ENCODE peak calls at places on chromosomes 2 and 18, in eight cellular contexts. N is kidney glomerular epithelial cell, B is A549, Q is NCI-H774, A is OCI-LY7, W is endothelial cell of umbilical vein, G is heart right ventricle, S is fibroblast of mammary gland. U is an unnamed sample.

GRCh38 chr2:209387389-209387788 is 36.5 kb upstream of the MAP2 start:
- DNase-seq in N (no peak), B (no peak), Q (no peak), A (no peak), W (no peak), G (no peak), S (no peak), U (no peak)

GRCh38 chr2:206918258-206918657 is 21.1 kb upstream of the CPO start:
- DNase-seq in N (no peak), B (no peak), Q (no peak), A (no peak), W (no peak), G (no peak), S (no peak), U (no peak)

GRCh38 chr2:176959614-176960013 is 253.0 kb upstream of the HNRNPA3 start:
- DNase-seq in N (no peak), B (no peak), Q (no peak), A (no peak), W (no peak), G (no peak), S (no peak), U (no peak)

GRCh38 chr2:234494361-234495075 is 2.4 kb downstream of the ARL4C start:
- DNase-seq in N (peak; percentile 29), B (peak; percentile 58), Q (peak; percentile 59), A (peak; percentile 55), W (peak; percentile 46), G (no peak), S (no peak), U (no peak)

GRCh38 chr2:17892726-17893534 is 14.5 kb downstream of the KCNS3 start:
- DNase-seq in N (no peak), B (no peak), Q (peak; percentile 17), A (no peak), W (no peak), G (no peak), S (no peak), U (no peak)

GRCh38 chr2:16148632-16149348 is 208.4 kb downstream of the MYCN start:
- DNase-seq in N (no peak), B (no peak), Q (no peak), A (no peak), W (no peak), G (no peak), S (no peak), U (no peak)

GRCh38 chr2:71613953-71614925 is 160.9 kb downstream of the DYSF start:
- DNase-seq in N (no peak), B (no peak), Q (no peak), A (no peak), W (no peak), G (peak; percentile 3), S (no peak), U (no peak)

GRCh38 chr2:35168351-35168750 is 1187.2 kb upstream of the CRIM1 start:
- DNase-seq in N (no peak), B (no peak), Q (no peak), A (no peak), W (no peak), G (no peak), S (no peak), U (no peak)

GRCh38 chr18:40066368-40066767 is 1888.7 kb upstream of the PIK3C3 start:
- DNase-seq in N (no peak), B (no peak), Q (no peak), A (no peak), W (no peak), G (no peak), S (no peak), U (no peak)

GRCh38 chr2:35391736-35392442 is 963.7 kb upstream of the CRIM1 start:
- DNase-seq in N (no peak), B (no peak), Q (no peak), A (no peak), W (no peak), G (no peak), S (no peak), U (no peak)

GRCh38 chr2:33022395-33022985 is 75.7 kb downstream of the LTBP1 start:
- DNase-seq in N (no peak), B (no peak), Q (no peak), A (no peak), W (no peak), G (no peak), S (no peak), U (no peak)

U was measured in fibroblast of the conjunctiva.